ENCODE peak calls at places on chromosomes 6 and 20, in eight cellular contexts. Z, G, O, F, J, V, K and B are unnamed samples.

GRCh38 chr6:1552296-1552761 is 57.4 kb upstream of the FOXC1 start:
- DNase-seq in Z (no peak), G (no peak), O (no peak), F (no peak), J (no peak), V (no peak), K (peak), B (peak)

GRCh38 chr20:38004416-38004815 is 28.8 kb downstream of the TTI1 start:
- DNase-seq in Z (no peak), G (no peak), O (no peak), F (no peak), J (no peak), V (no peak), K (no peak), B (no peak)

GRCh38 chr6:148524509-148524908 is 181.9 kb downstream of the SASH1 start:
- DNase-seq in Z (no peak), G (no peak), O (no peak), F (no peak), J (no peak), V (no peak), K (no peak), B (no peak)

GRCh38 chr6:130420911-130421310 is 55.1 kb downstream of the TMEM200A start:
- DNase-seq in Z (no peak), G (no peak), O (no peak), F (no peak), J (no peak), V (no peak), K (no peak), B (no peak)

GRCh38 chr6:111534366-111534765 is 51.3 kb upstream of the REV3L start:
- DNase-seq in Z (no peak), G (no peak), O (no peak), F (peak), J (peak), V (no peak), K (no peak), B (no peak)

GRCh38 chr6:44127186-44128019 is at the start of the genes MRPL14 and TMEM63B:
- DNase-seq in Z (peak), G (peak), O (peak), F (peak), J (peak), V (peak), K (peak), B (peak)

GRCh38 chr20:51036827-51037229 is 13.9 kb upstream of the KCNG1 start:
- DNase-seq in Z (no peak), G (no peak), O (no peak), F (no peak), J (no peak), V (no peak), K (no peak), B (no peak)

GRCh38 chr6:23224540-23224939 is 655.2 kb downstream of the HDGFL1 start:
- DNase-seq in Z (no peak), G (no peak), O (no peak), F (no peak), J (no peak), V (no peak), K (no peak), B (no peak)

GRCh38 chr6:137568067-137568466 is 73.9 kb upstream of the OLIG3 start:
- DNase-seq in Z (no peak), G (no peak), O (no peak), F (no peak), J (no peak), V (no peak), K (no peak), B (no peak)

GRCh38 chr6:6405997-6406699 is 85.7 kb upstream of the F13A1 start:
- DNase-seq in Z (no peak), G (no peak), O (no peak), F (no peak), J (no peak), V (no peak), K (no peak), B (no peak)

GRCh38 chr6:21970560-21970959 is 326.3 kb downstream of the PRL start:
- DNase-seq in Z (no peak), G (no peak), O (no peak), F (no peak), J (no peak), V (no peak), K (no peak), B (no peak)

GRCh38 chr6:79453558-79454042 is 83.6 kb downstream of the LCA5 start:
- DNase-seq in Z (no peak), G (no peak), O (no peak), F (peak), J (no peak), V (no peak), K (no peak), B (no peak)

GRCh38 chr20:35776513-35777101 is 4.8 kb downstream of the PHF20 start:
- DNase-seq in Z (no peak), G (no peak), O (no peak), F (peak), J (peak), V (peak), K (no peak), B (no peak)

GRCh38 chr20:51094221-51094620 is 71.3 kb upstream of the KCNG1 start:
- DNase-seq in Z (no peak), G (no peak), O (no peak), F (no peak), J (no peak), V (no peak), K (no peak), B (no peak)

GRCh38 chr6:15506066-15506465 is 156.8 kb downstream of the DTNBP1 start:
- DNase-seq in Z (no peak), G (no peak), O (no peak), F (no peak), J (no peak), V (no peak), K (no peak), B (no peak)

GRCh38 chr6:40972814-40973213 is 66.2 kb downstream of the UNC5CL start:
- DNase-seq in Z (no peak), G (no peak), O (no peak), F (no peak), J (no peak), V (no peak), K (no peak), B (no peak)

GRCh38 chr20:32972181-32973076 is 31.8 kb downstream of the SUN5 start:
- DNase-seq in Z (no peak), G (peak), O (peak), F (no peak), J (no peak), V (peak), K (peak), B (peak)

GRCh38 chr6:89566930-89567634 is 71.5 kb downstream of the LYRM2 start:
- DNase-seq in Z (peak), G (no peak), O (no peak), F (no peak), J (no peak), V (no peak), K (no peak), B (no peak)

GRCh38 chr6:158046201-158047119 is 64.8 kb downstream of the SYNJ2 start:
- DNase-seq in Z (no peak), G (peak), O (no peak), F (no peak), J (no peak), V (no peak), K (peak), B (no peak)

DNA sequence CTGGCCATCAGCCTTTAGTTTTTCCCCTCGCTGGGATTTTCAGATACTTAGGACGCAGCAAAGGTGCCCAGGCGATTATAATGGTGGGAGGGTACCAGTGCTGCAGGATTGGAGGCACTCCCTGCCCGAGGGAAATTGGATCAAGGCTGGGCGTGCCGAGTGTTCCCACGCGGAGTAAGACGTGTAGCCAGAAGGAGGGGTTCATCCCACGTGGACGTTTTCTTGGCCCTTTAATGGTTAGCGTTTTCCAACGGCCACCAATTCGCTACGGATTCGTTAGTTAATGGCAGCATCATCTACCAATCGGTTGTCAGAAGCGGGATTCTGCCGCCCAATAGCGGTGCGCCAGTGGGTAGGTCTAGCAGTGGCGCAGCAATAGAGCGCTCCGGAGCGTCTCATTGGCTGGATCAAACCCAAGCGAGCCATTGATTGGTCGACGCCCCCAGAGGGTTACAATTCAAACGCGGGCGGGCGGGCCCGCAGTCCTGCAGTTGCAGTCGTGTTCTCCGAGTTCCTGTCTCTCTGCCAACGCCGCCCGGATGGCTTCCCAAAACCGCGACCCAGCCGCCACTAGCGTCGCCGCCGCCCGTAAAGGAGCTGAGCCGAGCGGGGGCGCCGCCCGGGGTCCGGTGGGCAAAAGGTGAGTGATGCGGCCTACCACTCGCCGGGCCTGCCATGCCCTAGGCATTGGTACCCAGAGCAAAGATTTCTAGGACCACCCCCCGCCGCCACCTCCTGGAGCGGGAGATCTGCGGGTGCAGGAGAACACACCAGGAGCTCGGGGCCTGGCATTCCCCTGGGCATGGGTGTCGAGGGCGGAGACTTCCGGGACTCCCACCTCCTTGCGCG is at the start of gene UBE2C:
- DNase-seq in Z (peak), G (peak), O (peak), F (peak), J (peak), V (peak), K (peak), B (peak)
- TF ChIP-seq CTCF in Z (no peak), G (no peak), O (no peak), F (peak), J (no peak), V (no peak), K (no peak), B (no peak)

GRCh38 chr20:63745961-63746765 is 6.6 kb downstream of the SLC2A4RG start:
- DNase-seq in Z (no peak), G (no peak), O (no peak), F (no peak), J (peak), V (no peak), K (peak), B (peak)

GRCh38 chr20:63743210-63743970 is 3.8 kb downstream of the SLC2A4RG start:
- DNase-seq in Z (no peak), G (no peak), O (no peak), F (no peak), J (peak), V (no peak), K (no peak), B (peak)

GRCh38 chr20:63745424-63745805 is 5.8 kb downstream of the SLC2A4RG start:
- DNase-seq in Z (no peak), G (no peak), O (no peak), F (no peak), J (no peak), V (no peak), K (peak), B (peak)

GRCh38 chr20:63744158-63744557 is 4.6 kb downstream of the SLC2A4RG start:
- DNase-seq in Z (no peak), G (no peak), O (no peak), F (no peak), J (no peak), V (no peak), K (no peak), B (peak)

DNA sequence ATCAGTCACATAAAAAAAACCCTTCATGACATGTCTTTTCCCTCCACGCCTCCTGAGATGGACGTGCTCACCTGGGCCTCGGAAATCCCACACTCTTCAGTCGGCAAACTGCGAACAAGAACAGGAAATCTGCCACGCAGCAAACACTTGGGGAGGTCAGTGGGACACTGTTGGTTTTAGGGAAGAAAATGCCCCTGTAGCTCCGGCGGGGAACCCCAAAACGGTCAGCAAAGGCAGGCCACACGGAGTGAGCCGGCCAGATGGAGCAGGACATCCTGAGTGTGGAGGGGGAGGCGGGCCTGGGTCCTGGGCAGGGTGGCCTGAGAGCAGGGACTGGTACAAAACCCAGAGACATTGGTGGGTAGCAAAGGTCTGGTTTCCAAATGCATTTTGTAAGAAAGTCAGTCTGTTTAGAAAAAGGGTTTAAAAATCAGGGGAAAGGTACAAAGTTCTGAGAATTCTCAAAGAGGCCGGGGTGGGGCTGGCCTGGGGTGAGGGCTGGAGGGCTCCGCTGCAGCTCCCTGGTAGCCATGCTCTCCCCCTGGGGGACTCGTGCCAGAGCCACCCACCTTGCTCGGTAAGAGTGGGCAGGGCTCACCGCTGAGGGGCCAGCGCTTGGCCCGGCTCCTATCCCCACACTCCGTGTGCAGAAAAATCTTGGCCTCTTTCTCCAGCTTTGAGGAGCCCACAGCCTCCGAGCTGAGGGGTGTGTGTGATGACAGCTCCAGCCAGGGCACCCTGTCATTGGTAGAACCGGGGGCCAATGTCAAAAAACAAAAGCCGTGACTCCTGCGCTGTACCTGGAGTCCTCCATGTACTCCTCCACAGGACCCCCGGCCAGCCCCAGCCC is 5.2 kb downstream of the SLC2A4RG start:
- DNase-seq in Z (no peak), G (no peak), O (no peak), F (no peak), J (no peak), V (no peak), K (no peak), B (peak)
- TF ChIP-seq CTCF in Z (no peak), G (no peak), O (no peak), F (no peak), J (no peak), V (no peak), K (no peak), B (no peak)

DNA sequence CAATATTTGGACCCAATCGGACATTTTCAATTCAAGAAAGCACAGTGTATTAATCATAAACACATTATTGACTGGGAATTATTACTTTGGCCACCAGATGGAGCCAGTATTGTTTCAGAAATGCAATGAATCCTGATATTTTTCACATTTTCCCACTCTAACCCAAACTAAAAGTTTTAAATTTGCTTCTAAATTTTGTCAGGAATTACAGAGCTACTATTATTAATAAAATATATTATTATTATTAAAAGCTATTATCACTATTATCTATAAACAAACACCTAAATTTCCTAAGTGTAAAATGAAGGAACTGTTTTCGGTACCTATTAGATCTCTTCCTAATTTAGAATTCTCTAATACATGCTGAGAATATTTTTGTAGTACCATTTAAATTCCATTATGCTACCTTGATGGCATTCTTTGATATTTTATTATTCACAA is 245.3 kb downstream of the OGFRL1 start:
- DNase-seq in Z (peak), G (no peak), O (no peak), F (peak), J (peak), V (no peak), K (peak), B (peak)
- TF ChIP-seq CTCF in Z (peak), G (peak), O (peak), F (no peak), J (peak), V (peak), K (peak), B (peak)

GRCh38 chr20:39136145-39136544 is 174.0 kb downstream of the DHX35 start:
- DNase-seq in Z (no peak), G (no peak), O (no peak), F (no peak), J (no peak), V (no peak), K (no peak), B (no peak)

GRCh38 chr20:39132511-39132910 is 170.4 kb downstream of the DHX35 start:
- DNase-seq in Z (no peak), G (no peak), O (no peak), F (no peak), J (no peak), V (no peak), K (no peak), B (no peak)

GRCh38 chr20:39132093-39132492 is 169.9 kb downstream of the DHX35 start:
- DNase-seq in Z (no peak), G (no peak), O (no peak), F (no peak), J (no peak), V (no peak), K (no peak), B (no peak)

GRCh38 chr20:39133205-39133604 is 171.1 kb downstream of the DHX35 start:
- DNase-seq in Z (no peak), G (no peak), O (no peak), F (no peak), J (no peak), V (no peak), K (no peak), B (no peak)

DNA sequence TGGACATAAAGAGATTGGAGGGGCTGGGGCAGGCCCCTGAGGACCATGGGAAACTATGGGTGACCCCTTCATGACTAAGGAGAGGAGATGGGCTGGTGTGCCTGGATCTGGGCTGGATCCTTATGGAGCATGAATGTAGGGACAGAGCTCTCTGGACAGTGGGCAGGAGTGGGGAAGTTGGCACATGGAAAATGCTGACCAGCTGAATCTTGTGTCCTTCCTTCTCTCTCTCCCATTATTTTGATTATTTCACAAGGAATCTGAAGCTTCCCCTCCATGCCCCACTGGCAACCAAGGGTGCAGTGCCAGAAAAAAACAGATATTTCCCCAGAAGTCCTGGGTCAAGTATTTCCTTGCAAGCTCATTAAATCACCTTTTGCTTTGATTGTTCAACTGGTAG is 175.2 kb downstream of the DHX35 start:
- DNase-seq in Z (no peak), G (no peak), O (no peak), F (no peak), J (no peak), V (no peak), K (no peak), B (no peak)
- TF ChIP-seq CTCF in Z (no peak), G (no peak), O (no peak), F (no peak), J (no peak), V (no peak), K (no peak), B (no peak)

GRCh38 chr6:34189806-34190503 is 44.1 kb upstream of the GRM4 start:
- DNase-seq in Z (no peak), G (peak), O (peak), F (no peak), J (no peak), V (no peak), K (no peak), B (no peak)
- TF ChIP-seq CTCF in Z (no peak), G (no peak), O (no peak), F (no peak), J (no peak), V (no peak), K (no peak), B (peak)

DNA sequence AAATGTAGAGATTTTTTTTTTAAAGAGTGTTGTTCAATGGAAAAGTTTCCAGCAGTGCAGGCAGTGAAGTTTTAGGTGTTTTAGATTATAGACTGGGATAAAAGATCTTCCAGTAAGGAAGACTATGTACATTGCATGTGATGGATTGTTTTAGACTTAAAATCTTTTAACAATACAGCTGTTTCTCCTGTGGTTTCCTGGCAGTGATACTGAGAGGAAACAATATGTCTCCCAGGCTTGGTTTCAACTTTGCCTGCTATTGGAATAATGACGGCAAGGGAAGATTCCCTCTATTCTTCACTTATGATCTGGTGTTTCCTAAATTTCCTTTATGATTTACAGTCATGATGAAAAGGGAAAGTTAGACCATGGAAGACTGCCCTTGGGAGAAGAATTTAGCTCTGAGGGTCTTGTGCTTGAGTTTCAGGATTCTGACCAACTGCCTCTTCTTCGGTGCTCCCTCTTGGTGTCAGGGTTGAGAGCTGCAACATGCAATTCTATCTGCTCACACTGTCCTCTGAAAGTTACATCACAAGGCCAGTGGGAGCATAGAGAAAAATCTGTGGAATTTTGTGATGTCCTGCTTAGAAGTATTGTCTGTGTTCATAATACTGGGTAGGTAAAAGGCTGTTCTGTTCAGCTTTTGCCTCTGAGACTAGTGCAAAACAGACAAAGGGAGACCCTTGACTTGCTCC is 262.8 kb upstream of the MAN1A1 start:
- DNase-seq in Z (no peak), G (no peak), O (no peak), F (no peak), J (no peak), V (no peak), K (no peak), B (no peak)
- TF ChIP-seq CTCF in Z (no peak), G (no peak), O (no peak), F (no peak), J (no peak), V (no peak), K (no peak), B (no peak)